ENCODE peak calls at places on chromosome 22, in nine cellular contexts. One of them, this sample, is unnamed.
A peak's percentile ranks its signal among the peaks of the same experiment; 100 is the strongest.

GRCh38 chr22:31144223-31144622 is 3.9 kb upstream of the PLA2G3 start:
- DNase-seq in endothelial cell of umbilical vein: no peak
- DNase-seq in mammary epithelial cell: peak; percentile 59
- DNase-seq in K562: no peak
- DNase-seq in trophoblast cell: peak; percentile 35
- DNase-seq in mesendoderm: no peak
- DNase-seq in fibroblast of lung: peak; percentile 23
- DNase-seq in IMR-90: peak; percentile 50
- DNase-seq in A549: no peak
- DNase-seq in this sample: peak; percentile 60

GRCh38 chr22:42296381-42296853 is 26.0 kb upstream of the TCF20 start:
- DNase-seq in endothelial cell of umbilical vein: no peak
- DNase-seq in mammary epithelial cell: no peak
- DNase-seq in K562: no peak
- DNase-seq in trophoblast cell: no peak
- DNase-seq in mesendoderm: no peak
- DNase-seq in fibroblast of lung: no peak
- DNase-seq in IMR-90: no peak
- DNase-seq in A549: no peak
- DNase-seq in this sample: no peak

GRCh38 chr22:19967850-19968449 is 26.3 kb upstream of the TXNRD2 start:
- DNase-seq in endothelial cell of umbilical vein: no peak
- DNase-seq in mammary epithelial cell: no peak
- DNase-seq in K562: no peak
- DNase-seq in trophoblast cell: no peak
- DNase-seq in mesendoderm: no peak
- DNase-seq in fibroblast of lung: no peak
- DNase-seq in IMR-90: no peak
- DNase-seq in A549: no peak
- DNase-seq in this sample: no peak

GRCh38 chr22:44023404-44024287 is 456 bp upstream of the PARVB start:
- DNase-seq in endothelial cell of umbilical vein: peak; percentile 51
- DNase-seq in mammary epithelial cell: peak; percentile 11
- DNase-seq in K562: peak; percentile 75
- DNase-seq in trophoblast cell: no peak
- DNase-seq in mesendoderm: peak; percentile 59
- DNase-seq in fibroblast of lung: peak; percentile 32
- DNase-seq in IMR-90: peak; percentile 12
- DNase-seq in A549: peak; percentile 51
- DNase-seq in this sample: peak; percentile 71

GRCh38 chr22:24428751-24429410 is 1.5 kb downstream of the ADORA2A start:
- DNase-seq in endothelial cell of umbilical vein: no peak
- DNase-seq in mammary epithelial cell: no peak
- DNase-seq in K562: no peak
- DNase-seq in trophoblast cell: no peak
- DNase-seq in mesendoderm: no peak
- DNase-seq in fibroblast of lung: no peak
- DNase-seq in IMR-90: no peak
- DNase-seq in A549: no peak
- DNase-seq in this sample: no peak

GRCh38 chr22:21947040-21948014 is 5.3 kb downstream of the PPM1F start:
- DNase-seq in endothelial cell of umbilical vein: peak; percentile 66
- DNase-seq in mammary epithelial cell: peak; percentile 57
- DNase-seq in K562: peak; percentile 98
- DNase-seq in trophoblast cell: no peak
- DNase-seq in mesendoderm: peak; percentile 83
- DNase-seq in fibroblast of lung: peak; percentile 61
- DNase-seq in IMR-90: peak; percentile 71
- DNase-seq in A549: peak; percentile 22
- DNase-seq in this sample: peak; percentile 75

GRCh38 chr22:22001664-22002525 is 19.3 kb upstream of the TOP3B start:
- DNase-seq in endothelial cell of umbilical vein: no peak
- DNase-seq in mammary epithelial cell: no peak
- DNase-seq in K562: peak; percentile 82
- DNase-seq in trophoblast cell: no peak
- DNase-seq in mesendoderm: no peak
- DNase-seq in fibroblast of lung: no peak
- DNase-seq in IMR-90: no peak
- DNase-seq in A549: no peak
- DNase-seq in this sample: no peak

GRCh38 chr22:24107668-24108067 is 73.6 kb upstream of the SUSD2 start:
- DNase-seq in endothelial cell of umbilical vein: peak; percentile 62
- DNase-seq in mammary epithelial cell: peak; percentile 53
- DNase-seq in K562: no peak
- DNase-seq in trophoblast cell: no peak
- DNase-seq in mesendoderm: no peak
- DNase-seq in fibroblast of lung: peak; percentile 92
- DNase-seq in IMR-90: peak; percentile 90
- DNase-seq in A549: no peak
- DNase-seq in this sample: peak; percentile 96

GRCh38 chr22:33821290-33821689 is 99.0 kb downstream of the LARGE1 start:
- DNase-seq in endothelial cell of umbilical vein: no peak
- DNase-seq in mammary epithelial cell: no peak
- DNase-seq in K562: no peak
- DNase-seq in trophoblast cell: no peak
- DNase-seq in mesendoderm: no peak
- DNase-seq in fibroblast of lung: peak; percentile 23
- DNase-seq in IMR-90: no peak
- DNase-seq in A549: no peak
- DNase-seq in this sample: peak; percentile 46

DNA sequence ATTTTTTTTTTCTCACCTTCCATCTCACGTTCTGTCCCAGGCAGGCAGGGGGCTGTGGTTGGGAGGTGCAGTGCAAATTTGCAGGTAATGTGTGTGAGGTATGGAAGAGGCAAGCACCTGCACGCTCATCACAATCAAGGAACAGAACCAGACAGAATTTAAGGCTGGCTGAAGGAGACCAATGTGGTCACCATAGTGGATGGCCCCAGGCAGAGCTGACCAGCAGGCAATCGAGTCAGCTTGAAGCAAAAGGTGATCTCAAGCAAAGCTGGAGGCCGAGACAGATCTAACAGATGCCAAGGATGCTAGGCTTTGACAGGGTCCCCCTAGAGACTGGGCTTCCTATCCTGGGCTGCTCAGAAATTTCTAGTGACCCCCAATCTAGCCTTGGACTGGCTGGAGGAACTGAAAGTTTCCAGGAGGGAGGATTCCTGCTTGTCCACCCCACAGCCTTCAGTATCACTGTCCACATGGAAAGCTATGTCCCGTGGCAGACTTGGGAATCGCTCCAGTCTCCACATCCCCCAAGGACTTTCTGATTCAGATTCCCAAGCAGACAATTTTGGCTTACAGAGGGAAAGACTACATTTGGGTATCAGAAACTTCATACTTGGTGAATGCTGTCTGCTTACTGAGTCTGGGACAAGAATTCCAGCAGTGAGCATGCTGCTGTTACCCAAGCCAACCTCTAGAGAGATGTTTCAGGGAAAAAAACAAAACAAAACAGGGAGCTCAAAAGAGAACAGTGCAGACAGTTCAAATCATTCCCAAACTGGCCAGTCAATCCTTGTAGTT is 9.0 kb upstream of the MICAL3 start:
- DNase-seq in endothelial cell of umbilical vein: no peak
- DNase-seq in mammary epithelial cell: no peak
- DNase-seq in K562: no peak
- DNase-seq in trophoblast cell: peak; percentile 59
- DNase-seq in mesendoderm: no peak
- DNase-seq in fibroblast of lung: no peak
- DNase-seq in IMR-90: peak; percentile 41
- DNase-seq in A549: no peak
- DNase-seq in this sample: peak; percentile 76
- H3K4me2 ChIP-seq in endothelial cell of umbilical vein: no peak overlapping the region
- H3K4me2 ChIP-seq in mammary epithelial cell: peak overlapping the region; percentile 43
- H3K4me2 ChIP-seq in K562: no peak overlapping the region
- H3K4me2 ChIP-seq in trophoblast cell: no peak overlapping the region
- H3K4me2 ChIP-seq in mesendoderm: no peak overlapping the region
- H3K4me2 ChIP-seq in fibroblast of lung: no peak overlapping the region
- H3K4me2 ChIP-seq in IMR-90: no peak overlapping the region
- H3K4me2 ChIP-seq in A549: peak overlapping the region; percentile 79
- H3K4me2 ChIP-seq in this sample: peak overlapping the region; percentile 76

DNA sequence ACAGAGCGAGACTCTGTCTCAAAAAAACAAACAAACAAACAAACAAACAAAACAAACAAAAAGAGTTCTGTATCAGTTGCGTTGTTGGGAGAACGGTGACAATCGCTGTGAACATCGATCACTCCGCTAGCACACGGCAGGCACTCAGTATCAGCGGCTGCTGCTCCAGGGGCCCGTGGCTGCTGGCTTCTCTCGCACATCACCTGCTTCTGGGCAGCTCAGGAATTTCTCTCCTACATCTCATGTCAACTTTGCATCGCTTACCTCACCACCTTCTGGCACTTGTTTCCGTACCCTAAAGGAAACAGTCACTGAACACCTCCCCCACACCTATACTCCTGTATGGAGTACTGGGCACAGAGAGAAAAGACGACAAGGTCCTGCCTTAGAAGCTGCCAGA is 70.3 kb upstream of the WNT7B start:
- DNase-seq in endothelial cell of umbilical vein: no peak
- DNase-seq in mammary epithelial cell: no peak
- DNase-seq in K562: no peak
- DNase-seq in trophoblast cell: no peak
- DNase-seq in mesendoderm: no peak
- DNase-seq in fibroblast of lung: no peak
- DNase-seq in IMR-90: no peak
- DNase-seq in A549: no peak
- DNase-seq in this sample: no peak
- H3K4me2 ChIP-seq in endothelial cell of umbilical vein: no peak overlapping the region
- H3K4me2 ChIP-seq in mammary epithelial cell: no peak overlapping the region
- H3K4me2 ChIP-seq in K562: no peak overlapping the region
- H3K4me2 ChIP-seq in trophoblast cell: no peak overlapping the region
- H3K4me2 ChIP-seq in mesendoderm: no peak overlapping the region
- H3K4me2 ChIP-seq in fibroblast of lung: no peak overlapping the region
- H3K4me2 ChIP-seq in IMR-90: no peak overlapping the region
- H3K4me2 ChIP-seq in A549: no peak overlapping the region
- H3K4me2 ChIP-seq in this sample: peak overlapping the region; percentile 47

GRCh38 chr22:37728620-37729019 is 31.8 kb downstream of the TRIOBP start:
- DNase-seq in endothelial cell of umbilical vein: no peak
- DNase-seq in mammary epithelial cell: no peak
- DNase-seq in K562: no peak
- DNase-seq in trophoblast cell: no peak
- DNase-seq in mesendoderm: no peak
- DNase-seq in fibroblast of lung: no peak
- DNase-seq in IMR-90: no peak
- DNase-seq in A549: no peak
- DNase-seq in this sample: no peak
- H3K4me2 ChIP-seq in endothelial cell of umbilical vein: no peak overlapping the region
- H3K4me2 ChIP-seq in mammary epithelial cell: no peak overlapping the region
- H3K4me2 ChIP-seq in K562: no peak overlapping the region
- H3K4me2 ChIP-seq in trophoblast cell: no peak overlapping the region
- H3K4me2 ChIP-seq in mesendoderm: no peak overlapping the region
- H3K4me2 ChIP-seq in fibroblast of lung: no peak overlapping the region
- H3K4me2 ChIP-seq in IMR-90: no peak overlapping the region
- H3K4me2 ChIP-seq in A549: no peak overlapping the region
- H3K4me2 ChIP-seq in this sample: no peak overlapping the region

GRCh38 chr22:27348634-27349033 is 452.9 kb downstream of the MN1 start:
- DNase-seq in endothelial cell of umbilical vein: no peak
- DNase-seq in mammary epithelial cell: peak; percentile 28
- DNase-seq in K562: no peak
- DNase-seq in trophoblast cell: no peak
- DNase-seq in mesendoderm: no peak
- DNase-seq in fibroblast of lung: peak; percentile 9
- DNase-seq in IMR-90: peak; percentile 43
- DNase-seq in A549: no peak
- DNase-seq in this sample: peak; percentile 91
- H3K4me2 ChIP-seq in endothelial cell of umbilical vein: no peak overlapping the region
- H3K4me2 ChIP-seq in mammary epithelial cell: no peak overlapping the region
- H3K4me2 ChIP-seq in K562: no peak overlapping the region
- H3K4me2 ChIP-seq in trophoblast cell: no peak overlapping the region
- H3K4me2 ChIP-seq in mesendoderm: no peak overlapping the region
- H3K4me2 ChIP-seq in fibroblast of lung: no peak overlapping the region
- H3K4me2 ChIP-seq in IMR-90: no peak overlapping the region
- H3K4me2 ChIP-seq in A549: no peak overlapping the region
- H3K4me2 ChIP-seq in this sample: peak overlapping the region; percentile 59

GRCh38 chr22:28802595-28803087 is 2.3 kb upstream of the XBP1 start:
- DNase-seq in endothelial cell of umbilical vein: no peak
- DNase-seq in mammary epithelial cell: no peak
- DNase-seq in K562: peak; percentile 32
- DNase-seq in trophoblast cell: no peak
- DNase-seq in mesendoderm: no peak
- DNase-seq in fibroblast of lung: no peak
- DNase-seq in IMR-90: no peak
- DNase-seq in A549: no peak
- DNase-seq in this sample: peak; percentile 29
- H3K4me2 ChIP-seq in endothelial cell of umbilical vein: no peak overlapping the region
- H3K4me2 ChIP-seq in mammary epithelial cell: no peak overlapping the region
- H3K4me2 ChIP-seq in K562: peak overlapping the region; percentile 68
- H3K4me2 ChIP-seq in trophoblast cell: no peak overlapping the region
- H3K4me2 ChIP-seq in mesendoderm: no peak overlapping the region
- H3K4me2 ChIP-seq in fibroblast of lung: no peak overlapping the region
- H3K4me2 ChIP-seq in IMR-90: no peak overlapping the region
- H3K4me2 ChIP-seq in A549: peak overlapping the region; percentile 81
- H3K4me2 ChIP-seq in this sample: no peak overlapping the region

GRCh38 chr22:48138855-48139254 is 1376.4 kb downstream of the TBC1D22A start:
- DNase-seq in endothelial cell of umbilical vein: no peak
- DNase-seq in mammary epithelial cell: no peak
- DNase-seq in K562: no peak
- DNase-seq in trophoblast cell: no peak
- DNase-seq in mesendoderm: no peak
- DNase-seq in fibroblast of lung: no peak
- DNase-seq in IMR-90: no peak
- DNase-seq in A549: peak; percentile 21
- DNase-seq in this sample: no peak

GRCh38 chr22:48140261-48140660 is 1377.8 kb downstream of the TBC1D22A start:
- DNase-seq in endothelial cell of umbilical vein: no peak
- DNase-seq in mammary epithelial cell: no peak
- DNase-seq in K562: no peak
- DNase-seq in trophoblast cell: no peak
- DNase-seq in mesendoderm: no peak
- DNase-seq in fibroblast of lung: no peak
- DNase-seq in IMR-90: no peak
- DNase-seq in A549: no peak
- DNase-seq in this sample: no peak

GRCh38 chr22:48139776-48140175 is 1377.3 kb downstream of the TBC1D22A start:
- DNase-seq in endothelial cell of umbilical vein: no peak
- DNase-seq in mammary epithelial cell: no peak
- DNase-seq in K562: no peak
- DNase-seq in trophoblast cell: no peak
- DNase-seq in mesendoderm: no peak
- DNase-seq in fibroblast of lung: no peak
- DNase-seq in IMR-90: no peak
- DNase-seq in A549: no peak
- DNase-seq in this sample: no peak

GRCh38 chr22:48137640-48138039 is 1375.2 kb downstream of the TBC1D22A start:
- DNase-seq in endothelial cell of umbilical vein: no peak
- DNase-seq in mammary epithelial cell: no peak
- DNase-seq in K562: no peak
- DNase-seq in trophoblast cell: no peak
- DNase-seq in mesendoderm: peak; percentile 86
- DNase-seq in fibroblast of lung: no peak
- DNase-seq in IMR-90: no peak
- DNase-seq in A549: peak; percentile 76
- DNase-seq in this sample: no peak

GRCh38 chr22:48138427-48138826 is 1376.0 kb downstream of the TBC1D22A start:
- DNase-seq in endothelial cell of umbilical vein: no peak
- DNase-seq in mammary epithelial cell: no peak
- DNase-seq in K562: no peak
- DNase-seq in trophoblast cell: no peak
- DNase-seq in mesendoderm: no peak
- DNase-seq in fibroblast of lung: no peak
- DNase-seq in IMR-90: no peak
- DNase-seq in A549: peak; percentile 72
- DNase-seq in this sample: no peak
- H3K4me2 ChIP-seq in endothelial cell of umbilical vein: no peak overlapping the region
- H3K4me2 ChIP-seq in mammary epithelial cell: no peak overlapping the region
- H3K4me2 ChIP-seq in K562: no peak overlapping the region
- H3K4me2 ChIP-seq in trophoblast cell: no peak overlapping the region
- H3K4me2 ChIP-seq in mesendoderm: no peak overlapping the region
- H3K4me2 ChIP-seq in fibroblast of lung: no peak overlapping the region
- H3K4me2 ChIP-seq in IMR-90: no peak overlapping the region
- H3K4me2 ChIP-seq in A549: peak overlapping the region; percentile 61
- H3K4me2 ChIP-seq in this sample: no peak overlapping the region